ENCODE peak calls at places on chromosomes 4 and X, in five cellular contexts. S, V, L, G and K are unnamed samples.

GRCh38 chr4:152257601-152258066 is 278.3 kb downstream of the FBXW7 start:
- DNase-seq in V (no peak), G (no peak), S (no peak), L (peak), K (no peak)

GRCh38 chrX:41692162-41692749 is 3.5 kb downstream of the GPR34 start:
- DNase-seq in S (no peak), G (no peak), L (peak), V (no peak), K (no peak)

GRCh38 chrX:15356444-15356843 is 21.1 kb upstream of the PIGA start:
- DNase-seq in G (no peak), V (no peak), L (no peak), S (no peak), K (no peak)

GRCh38 chr4:116551798-116552197 is 533.6 kb downstream of the TRAM1L1 start:
- DNase-seq in S (no peak), L (no peak), G (no peak), V (no peak), K (no peak)

GRCh38 chr4:44256414-44256813 is 192.2 kb downstream of the KCTD8 start:
- DNase-seq in S (no peak), V (no peak), G (no peak), L (no peak), K (no peak)

GRCh38 chrX:30863969-30864368 is 25.1 kb downstream of the TAB3 start:
- DNase-seq in S (no peak), L (no peak), G (no peak), V (no peak), K (no peak)

GRCh38 chr4:55706526-55706925 is 70.4 kb upstream of the NMU start:
- DNase-seq in S (no peak), L (no peak), V (no peak), G (no peak), K (no peak)

GRCh38 chr4:78510681-78511080 is 40.9 kb upstream of the ANXA3 start:
- DNase-seq in V (no peak), S (no peak), G (no peak), L (no peak), K (no peak)

GRCh38 chr4:25223770-25224375 is 10.0 kb upstream of the PI4K2B start:
- DNase-seq in L (peak), G (peak), V (no peak), S (peak), K (no peak)

GRCh38 chrX:98141466-98141865 is 1257.8 kb downstream of the RPA4 start:
- DNase-seq in G (no peak), V (no peak), S (no peak), L (no peak), K (no peak)

GRCh38 chr4:48483777-48484493 is 792 bp downstream of the SLC10A4 start:
- DNase-seq in V (no peak), S (no peak), G (peak), L (no peak), K (no peak)

GRCh38 chr4:57110635-57111546 is 706 bp upstream of the IGFBP7 start:
- DNase-seq in V (peak), S (no peak), G (peak), L (peak), K (peak)

GRCh38 chr4:112077743-112078142 is 67.5 kb upstream of the FAM241A start:
- DNase-seq in G (no peak), S (no peak), L (no peak), V (no peak), K (no peak)

GRCh38 chrX:10900585-10901289 is 210.4 kb upstream of the HCCS start:
- DNase-seq in V (no peak), G (no peak), L (peak), S (no peak), K (no peak)

GRCh38 chr4:144171697-144172096 is 31.2 kb upstream of the GYPA start:
- DNase-seq in L (no peak), V (no peak), S (no peak), G (no peak), K (no peak)

GRCh38 chrX:106903856-106904528 is 851 bp upstream of the RIPPLY1 start:
- DNase-seq in L (no peak), G (no peak), S (no peak), V (no peak), K (no peak)

GRCh38 chr4:113444386-113444785 is 317.2 kb downstream of the CAMK2D start:
- DNase-seq in V (no peak), G (no peak), L (no peak), S (no peak), K (no peak)

GRCh38 chr4:41537267-41537890 is 578 bp upstream of the LIMCH1 start:
- DNase-seq in L (no peak), G (no peak), S (no peak), V (no peak), K (no peak)

GRCh38 chr4:114184901-114185300 is 205.5 kb upstream of the ARSJ start:
- DNase-seq in V (no peak), G (no peak), L (no peak), S (no peak), K (no peak)

GRCh38 chrX:17629011-17629410 is 108.3 kb upstream of the SCML1 start:
- DNase-seq in L (no peak), S (no peak), G (no peak), V (no peak), K (no peak)

GRCh38 chrX:110924871-110925270 is 129.3 kb upstream of the CHRDL1 start:
- DNase-seq in G (no peak), V (no peak), S (no peak), L (no peak), K (no peak)

GRCh38 chr4:48139688-48140087 is 5.6 kb upstream of the TXK start:
- DNase-seq in S (peak), V (no peak), G (no peak), L (no peak), K (no peak)

GRCh38 chr4:140448830-140449229 is 21.4 kb upstream of the CLGN start:
- DNase-seq in V (no peak), G (no peak), S (no peak), L (no peak), K (no peak)

GRCh38 chr4:165945991-165946390 is 73.0 kb downstream of the TLL1 start:
- DNase-seq in S (no peak), L (no peak), V (no peak), G (no peak), K (no peak)

GRCh38 chr4:150123073-150123472 is 44.8 kb downstream of the DCLK2 start:
- DNase-seq in S (no peak), L (no peak), G (no peak), V (no peak), K (no peak)

GRCh38 chr4:80587861-80588385 is 252.4 kb downstream of the CFAP299 start:
- DNase-seq in S (no peak), G (no peak), V (no peak), L (no peak), K (no peak)

GRCh38 chr4:65670331-65671031 is at the start of gene EPHA5:
- DNase-seq in G (peak), L (peak), S (no peak), V (peak), K (no peak)

GRCh38 chrX:9961750-9962149 is 5.4 kb upstream of the CLDN34 start:
- DNase-seq in L (no peak), G (no peak), V (no peak), S (no peak), K (no peak)

GRCh38 chr4:20426028-20426427 is 174.3 kb downstream of the SLIT2 start:
- DNase-seq in V (no peak), S (no peak), G (no peak), L (no peak), K (no peak)

GRCh38 chrX:9785944-9786741 is at the start of gene SHROOM2:
- DNase-seq in S (no peak), V (peak), G (peak), L (no peak), K (no peak)

GRCh38 chrX:130909469-130910136 is 6.6 kb upstream of the ENOX2 start:
- DNase-seq in G (no peak), L (peak), V (no peak), S (no peak), K (no peak)

GRCh38 chrX:112889400-112889799 is 48.8 kb upstream of the AMOT start:
- DNase-seq in L (no peak), V (no peak), G (no peak), S (no peak), K (no peak)

DNA sequence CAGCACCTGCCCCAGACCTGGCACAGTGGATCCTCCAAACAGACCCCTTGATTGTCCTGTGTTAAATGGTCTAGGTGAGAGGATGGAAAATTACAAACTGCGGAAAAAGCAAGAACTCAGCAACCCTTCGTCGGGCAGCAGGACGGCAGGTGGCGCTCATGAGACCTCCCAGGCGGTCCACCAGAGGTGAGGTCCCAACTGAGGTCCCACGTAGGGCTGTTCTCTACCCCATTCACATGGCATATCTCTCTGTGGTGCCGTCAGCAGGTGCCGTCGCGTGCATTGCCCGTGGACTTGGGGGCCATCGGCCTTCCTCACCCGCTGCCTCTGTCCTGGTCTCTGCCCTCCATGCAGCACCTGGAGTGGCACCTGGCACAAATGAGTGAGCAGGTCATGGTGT is 88.2 kb downstream of the CRMP1 start:
- DNase-seq in L (no peak), S (no peak), G (no peak), V (no peak), K (no peak)
- TF ChIP-seq CTCF in L (peak), S (no peak), G (no peak), V (no peak), K (no peak)

DNA sequence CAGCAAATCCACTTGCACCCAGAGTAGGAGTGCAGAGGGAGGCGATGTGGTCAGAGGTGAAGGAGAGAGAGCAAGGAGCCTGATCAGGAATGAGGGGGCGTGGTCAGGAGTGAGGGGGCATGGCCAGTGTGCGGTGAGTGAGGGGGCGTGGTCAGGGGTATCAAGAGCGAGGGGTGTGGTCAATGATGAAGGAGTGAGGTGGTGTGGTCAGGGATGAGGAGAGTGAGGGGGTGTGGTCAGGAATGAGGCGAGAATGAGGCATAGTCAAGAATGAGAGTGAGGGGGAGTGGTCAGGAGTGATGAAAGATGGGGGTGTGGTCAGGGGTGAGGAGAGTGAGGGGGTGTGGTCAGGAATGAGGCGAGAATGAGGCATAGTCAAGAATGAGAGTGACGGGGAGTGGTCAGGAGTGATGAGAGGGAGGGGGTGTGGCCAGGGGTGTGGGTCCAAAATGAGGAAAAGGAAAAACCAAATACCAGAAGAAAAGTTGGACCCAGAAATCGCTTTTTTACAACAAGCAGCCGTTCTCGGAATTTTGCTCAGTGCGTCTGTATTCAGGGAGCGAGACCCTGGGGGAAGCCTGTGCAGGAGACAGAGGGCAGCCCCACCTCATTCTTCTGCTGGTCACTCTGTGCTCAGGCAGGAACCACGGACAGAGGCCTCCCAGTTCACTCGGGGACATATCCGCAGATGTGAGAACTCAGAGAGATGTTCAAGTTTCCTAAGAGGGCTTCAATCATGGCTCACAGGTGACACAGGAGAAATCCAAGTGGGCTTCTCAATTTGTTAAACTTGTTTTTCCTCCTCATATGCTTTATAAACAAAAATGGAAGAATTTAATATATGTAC is 47.5 kb downstream of the MAGEA1 start:
- DNase-seq in L (peak), V (no peak), S (no peak), G (peak), K (no peak)
- TF ChIP-seq CTCF in L (no peak), V (no peak), S (no peak), G (no peak), K (no peak)

GRCh38 chrX:149490100-149490499 is 15.0 kb downstream of the IDS start:
- DNase-seq in G (no peak), S (no peak), V (no peak), L (no peak), K (no peak)

GRCh38 chrX:149491812-149492211 is 13.3 kb downstream of the IDS start:
- DNase-seq in G (no peak), V (no peak), L (no peak), S (no peak), K (no peak)

DNA sequence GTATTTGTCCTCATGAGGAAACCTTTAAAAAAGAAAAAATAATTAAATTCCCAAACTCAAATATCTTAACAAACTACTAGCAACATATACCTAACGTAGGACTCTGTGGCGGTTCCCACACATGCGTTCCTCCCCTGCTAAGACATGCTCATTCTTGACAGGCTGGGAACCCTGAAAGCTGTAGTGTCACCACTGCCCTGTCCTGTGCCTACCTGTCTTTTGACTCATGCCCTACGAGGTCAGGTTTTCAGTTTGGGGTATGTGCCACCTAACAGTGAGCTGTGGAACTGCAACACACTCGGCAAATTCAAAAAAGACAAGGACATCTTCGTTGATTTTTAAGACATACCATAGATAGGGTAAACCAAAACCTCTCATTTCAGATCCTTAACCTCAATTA is 17.8 kb downstream of the IDS start:
- DNase-seq in G (no peak), L (no peak), S (no peak), V (no peak), K (no peak)
- TF ChIP-seq CTCF in G (no peak), L (peak), S (no peak), V (no peak), K (no peak)

DNA sequence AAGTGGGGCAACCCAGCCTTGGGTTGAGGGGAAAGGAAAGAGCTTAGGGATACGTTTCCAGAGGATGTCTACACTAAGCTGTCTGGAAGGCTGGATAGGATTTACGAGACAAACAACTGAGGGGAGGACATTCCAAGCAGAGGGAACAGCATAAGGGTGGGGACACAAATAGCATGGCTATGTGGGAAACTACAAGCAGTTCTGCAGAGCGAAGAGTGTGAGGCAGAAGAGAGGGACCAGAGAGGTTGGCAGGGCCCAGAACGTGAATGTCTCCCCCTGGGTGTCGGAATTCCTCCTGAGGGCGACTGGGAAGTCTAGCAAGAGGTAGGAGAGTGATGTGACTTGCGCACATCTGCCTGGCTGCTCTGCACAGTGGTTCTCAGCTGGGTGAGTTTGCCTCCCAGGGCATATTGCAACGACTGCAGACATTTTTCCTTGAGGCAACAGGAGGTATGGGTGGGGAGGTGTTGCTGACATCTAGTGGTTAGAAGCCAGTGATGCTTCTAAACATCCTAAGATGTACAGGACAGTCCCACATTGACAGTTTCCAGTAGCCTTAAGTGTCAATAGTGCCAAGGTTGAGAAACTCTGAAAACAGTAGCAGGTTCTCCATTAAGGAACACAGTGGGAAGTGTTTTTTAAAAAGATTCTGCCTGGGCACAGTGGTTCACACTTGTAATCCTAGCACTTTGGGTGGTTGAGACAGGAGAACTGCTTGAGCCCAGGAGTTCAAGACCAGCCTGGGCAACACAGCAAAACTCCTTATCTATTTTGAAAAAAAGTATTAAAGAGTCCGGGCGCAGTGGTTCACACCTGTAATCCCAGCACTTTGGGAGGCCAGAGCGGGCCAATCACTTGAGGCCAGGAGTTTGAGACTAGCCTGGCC is 9.2 kb downstream of the NDUFA1 start:
- DNase-seq in G (peak), V (no peak), S (peak), L (peak), K (no peak)
- TF ChIP-seq CTCF in G (peak), V (peak), S (peak), L (peak), K (peak)

GRCh38 chrX:101258260-101258581 is 32.9 kb downstream of the TAF7L start:
- DNase-seq in S (no peak), G (no peak), L (no peak), V (no peak), K (no peak)
- TF ChIP-seq CTCF in S (no peak), G (no peak), L (no peak), V (no peak), K (no peak)

GRCh38 chr4:100306018-100306417 is 115.8 kb upstream of the DDIT4L start:
- DNase-seq in L (no peak), V (no peak), G (no peak), S (no peak), K (no peak)

GRCh38 chr4:100314057-100314456 is 123.8 kb upstream of the DDIT4L start:
- DNase-seq in S (no peak), G (no peak), L (no peak), V (no peak), K (no peak)

GRCh38 chr4:100312615-100313355 is 122.5 kb upstream of the DDIT4L start:
- DNase-seq in S (no peak), L (no peak), V (no peak), G (no peak), K (no peak)

GRCh38 chr4:100311181-100311580 is 120.9 kb upstream of the DDIT4L start:
- DNase-seq in L (no peak), S (no peak), V (no peak), G (no peak), K (no peak)
- TF ChIP-seq CTCF in L (peak), S (no peak), V (no peak), G (no peak), K (no peak)